ENCODE peak calls at places on chromosomes 12 and 14, in seven cellular contexts. M is AG04450; Y is kidney; O is CD8-positive, alpha-beta memory T cell; Q is ELF-1; B is A172; F is sciatic nerve. E is an unnamed sample.

GRCh38 chr14:72679591-72680151 is 214.2 kb downstream of the DPF3 start:
- DNase-seq in M (no peak), Y (no peak), O (no peak), Q (no peak), B (no peak), F (no peak), E (no peak)

GRCh38 chr12:94940771-94941170 is 62.7 kb downstream of the NDUFA12 start:
- DNase-seq in M (no peak), Y (no peak), O (no peak), Q (no peak), B (no peak), F (no peak), E (no peak)

GRCh38 chr14:51246032-51246431 is 6.0 kb downstream of the TMX1 start:
- DNase-seq in M (no peak), Y (no peak), O (no peak), Q (no peak), B (no peak), F (no peak), E (no peak)

GRCh38 chr14:100065942-100066574 is 836 bp downstream of the EVL start:
- DNase-seq in M (no peak), Y (no peak), O (peak; percentile 71), Q (no peak), B (no peak), F (no peak), E (no peak)

GRCh38 chr14:33972522-33973162 is 21.8 kb upstream of the EGLN3 start:
- DNase-seq in M (no peak), Y (no peak), O (no peak), Q (no peak), B (no peak), F (no peak), E (no peak)

GRCh38 chr12:114952573-114953196 is 268.7 kb upstream of the TBX3 start:
- DNase-seq in M (no peak), Y (peak; percentile 54), O (no peak), Q (no peak), B (no peak), F (no peak), E (no peak)

GRCh38 chr12:51847830-51848727 is at the start of gene FIGNL2:
- DNase-seq in M (no peak), Y (peak; percentile 85), O (no peak), Q (peak; percentile 71), B (peak; percentile 13), F (peak; percentile 76), E (no peak)

GRCh38 chr14:57382283-57382682 is 8.1 kb upstream of the NAA30 start:
- DNase-seq in M (peak; percentile 46), Y (no peak), O (no peak), Q (no peak), B (peak; percentile 58), F (no peak), E (no peak)

GRCh38 chr14:87617079-87617478 is 375.9 kb downstream of the GALC start:
- DNase-seq in M (no peak), Y (no peak), O (no peak), Q (no peak), B (no peak), F (no peak), E (no peak)

GRCh38 chr14:92135269-92135668 is 13.5 kb downstream of the CPSF2 start:
- DNase-seq in M (no peak), Y (no peak), O (no peak), Q (no peak), B (no peak), F (no peak), E (no peak)

GRCh38 chr14:74621556-74621955 is 9.5 kb upstream of the LTBP2 start:
- DNase-seq in M (no peak), Y (no peak), O (no peak), Q (peak; percentile 69), B (no peak), F (no peak), E (no peak)

E was measured in H54.